ENCODE peak calls at places on chromosomes 16 and 17, in nine cellular contexts. K is A549, D is uterus, M is transverse colon, L is sigmoid colon, S is stomach, E is gastrocnemius medialis, U is prostate gland, P is body of pancreas. T is an unnamed sample.

GRCh38 chr16:63890072-63890471 is 1231.8 kb downstream of the CDH11 start:
- DNase-seq in K (no peak), D (no peak), M (no peak), L (no peak), S (no peak), E (no peak), U (peak), P (peak), T (peak)

GRCh38 chr16:75139498-75139897 is 8.8 kb upstream of the ZFP1 start:
- DNase-seq in K (no peak), D (no peak), M (no peak), L (no peak), S (no peak), E (no peak), U (no peak), P (no peak), T (no peak)

GRCh38 chr17:1590031-1590746 is 27.6 kb upstream of the PITPNA start:
- DNase-seq in K (peak), D (peak), M (peak), L (no peak), S (peak), E (peak), U (no peak), P (peak), T (peak)

GRCh38 chr17:62030264-62030663 is 34.8 kb downstream of the MED13 start:
- DNase-seq in K (no peak), D (no peak), M (no peak), L (no peak), S (no peak), E (no peak), U (no peak), P (no peak), T (no peak)

GRCh38 chr16:86566601-86566965 is at the start of gene FOXC2:
- DNase-seq in K (peak), D (peak), M (peak), L (peak), S (peak), E (peak), U (peak), P (peak), T (peak)

GRCh38 chr16:88686062-88686438 is 257 bp downstream of the SNAI3 start:
- DNase-seq in K (no peak), D (no peak), M (peak), L (no peak), S (peak), E (no peak), U (no peak), P (peak), T (no peak)

GRCh38 chr17:66416207-66416940 is 114.0 kb downstream of the PRKCA start:
- DNase-seq in K (no peak), D (no peak), M (no peak), L (no peak), S (no peak), E (no peak), U (no peak), P (peak), T (no peak)

GRCh38 chr16:68298907-68299515 is 11.7 kb downstream of the SLC7A6OS start:
- DNase-seq in K (no peak), D (peak), M (no peak), L (peak), S (peak), E (peak), U (peak), P (peak), T (peak)

GRCh38 chr17:69761767-69762321 is 313.2 kb upstream of the KCNJ16 start:
- DNase-seq in K (peak), D (no peak), M (no peak), L (no peak), S (no peak), E (peak), U (no peak), P (no peak), T (no peak)

GRCh38 chr17:82079001-82079677 is 13.5 kb upstream of the DUS1L start:
- DNase-seq in K (no peak), D (no peak), M (no peak), L (no peak), S (no peak), E (no peak), U (no peak), P (no peak), T (no peak)

GRCh38 chr16:19167710-19168172 is 299 bp upstream of the SYT17 start:
- DNase-seq in K (peak), D (peak), M (peak), L (no peak), S (peak), E (peak), U (peak), P (peak), T (peak)

GRCh38 chr17:71349908-71350600 is 770.8 kb upstream of the SOX9 start:
- DNase-seq in K (no peak), D (no peak), M (no peak), L (no peak), S (no peak), E (no peak), U (no peak), P (no peak), T (no peak)

GRCh38 chr16:49531425-49531824 is 157.8 kb downstream of the C16orf78 start:
- DNase-seq in K (no peak), D (no peak), M (no peak), L (no peak), S (no peak), E (no peak), U (no peak), P (no peak), T (no peak)

GRCh38 chr17:69733171-69734014 is 318.9 kb downstream of the MAP2K6 start:
- DNase-seq in K (peak), D (no peak), M (no peak), L (no peak), S (no peak), E (peak), U (peak), P (no peak), T (no peak)

GRCh38 chr16:89922884-89923639 is at the start of gene TUBB3:
- DNase-seq in K (peak), D (peak), M (peak), L (no peak), S (peak), E (no peak), U (peak), P (peak), T (peak)
- TF ChIP-seq POLR2A in K (peak), D (peak), M (no peak), L (no peak), S (no peak), E (peak), U (peak), P (no peak), T (peak)

GRCh38 chr16:2082983-2083364 is 35.2 kb downstream of the TSC2 start:
- DNase-seq in K (no peak), D (no peak), M (no peak), L (no peak), S (no peak), E (no peak), U (no peak), P (no peak), T (no peak)
- H3K4me3 ChIP-seq in K (no peak), D (no peak), M (no peak), L (no peak), S (no peak), E (no peak), U (no peak), P (no peak), T (no peak)

DNA sequence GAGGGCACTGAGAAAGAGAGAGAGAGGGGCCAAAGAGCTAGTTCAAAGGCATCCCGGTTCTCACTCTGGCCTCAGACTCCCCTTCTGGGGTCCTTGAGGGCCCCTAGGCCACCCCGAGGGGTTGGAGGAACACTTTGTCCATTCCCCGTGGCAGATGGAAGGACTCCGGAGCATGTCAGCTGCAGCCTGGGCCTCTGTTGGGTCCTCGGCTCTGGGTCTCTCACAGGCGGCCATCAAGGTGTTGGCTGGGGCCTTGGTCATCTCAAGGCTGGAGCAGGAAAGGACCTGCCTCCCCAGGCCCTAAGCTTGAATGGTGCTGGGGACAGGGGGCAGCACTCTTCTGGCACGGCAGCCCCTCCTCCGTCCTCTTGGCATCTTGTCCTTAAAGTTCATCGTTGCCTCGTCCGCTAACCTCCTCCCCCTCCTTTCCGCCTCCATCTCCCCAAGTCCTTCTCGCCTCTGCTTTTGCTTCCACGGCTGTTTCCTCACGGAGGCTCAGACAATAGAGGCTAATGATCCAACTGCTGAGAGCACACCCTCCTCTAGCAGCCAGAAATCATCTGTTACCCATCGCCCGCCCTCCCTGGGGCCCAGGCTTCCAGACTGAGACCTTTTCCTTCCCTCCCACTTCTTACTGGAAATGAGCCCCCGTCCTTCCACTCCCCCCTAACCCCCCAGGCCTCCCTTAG is 23.3 kb downstream of the CCR7 start:
- DNase-seq in K (no peak), D (no peak), M (no peak), L (no peak), S (no peak), E (no peak), U (no peak), P (peak), T (peak)
- TF ChIP-seq POLR2A in K (peak), D (peak), M (no peak), L (no peak), S (no peak), E (no peak), U (no peak), P (no peak), T (no peak)

GRCh38 chr17:29620779-29621500 is 1.8 kb downstream of the CORO6 start:
- DNase-seq in K (no peak), D (no peak), M (no peak), L (peak), S (no peak), E (peak), U (no peak), P (no peak), T (no peak)
- H3K4me3 ChIP-seq in K (no peak), D (no peak), M (no peak), L (no peak), S (no peak), E (peak), U (no peak), P (no peak), T (no peak)

DNA sequence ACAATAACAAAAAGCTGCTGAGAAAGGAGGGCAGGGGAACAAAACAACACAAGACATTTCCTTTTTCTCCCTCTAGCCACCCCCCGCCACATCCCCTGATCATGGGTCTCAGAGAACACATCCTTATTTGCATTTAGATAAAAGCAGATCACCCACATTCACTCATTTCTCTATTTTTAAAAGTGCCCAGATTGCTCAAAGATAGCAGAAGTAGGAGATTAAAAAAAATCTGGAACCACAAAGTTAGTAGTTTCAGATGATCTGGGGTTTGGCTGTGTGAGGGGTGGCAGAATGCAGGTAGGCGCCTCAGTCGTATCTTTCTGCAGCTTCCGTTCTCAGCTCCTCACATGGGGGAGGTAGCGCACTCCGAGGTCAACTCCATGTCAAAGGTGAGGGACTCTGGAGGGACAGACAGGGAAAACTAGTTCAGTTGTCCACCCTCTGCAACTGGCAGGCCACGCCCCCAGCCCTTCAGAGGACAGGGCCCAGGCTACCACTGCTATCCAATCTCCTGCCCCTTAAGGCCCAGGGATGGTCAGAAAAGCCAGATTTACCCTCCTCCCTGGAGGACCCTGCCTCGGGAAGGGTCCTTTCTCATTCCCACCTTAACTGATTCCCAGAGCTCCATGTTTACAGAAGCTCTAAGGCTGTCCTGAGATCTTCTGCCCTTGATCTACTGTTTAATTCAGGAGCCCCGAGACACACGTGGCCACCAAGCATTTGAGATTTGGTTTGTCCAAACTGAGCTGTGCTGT is 27.3 kb downstream of the STAT5A start:
- DNase-seq in K (no peak), D (no peak), M (peak), L (no peak), S (no peak), E (no peak), U (no peak), P (no peak), T (no peak)
- TF ChIP-seq POLR2A in K (no peak), D (no peak), M (no peak), L (no peak), S (no peak), E (no peak), U (no peak), P (no peak), T (no peak)

DNA sequence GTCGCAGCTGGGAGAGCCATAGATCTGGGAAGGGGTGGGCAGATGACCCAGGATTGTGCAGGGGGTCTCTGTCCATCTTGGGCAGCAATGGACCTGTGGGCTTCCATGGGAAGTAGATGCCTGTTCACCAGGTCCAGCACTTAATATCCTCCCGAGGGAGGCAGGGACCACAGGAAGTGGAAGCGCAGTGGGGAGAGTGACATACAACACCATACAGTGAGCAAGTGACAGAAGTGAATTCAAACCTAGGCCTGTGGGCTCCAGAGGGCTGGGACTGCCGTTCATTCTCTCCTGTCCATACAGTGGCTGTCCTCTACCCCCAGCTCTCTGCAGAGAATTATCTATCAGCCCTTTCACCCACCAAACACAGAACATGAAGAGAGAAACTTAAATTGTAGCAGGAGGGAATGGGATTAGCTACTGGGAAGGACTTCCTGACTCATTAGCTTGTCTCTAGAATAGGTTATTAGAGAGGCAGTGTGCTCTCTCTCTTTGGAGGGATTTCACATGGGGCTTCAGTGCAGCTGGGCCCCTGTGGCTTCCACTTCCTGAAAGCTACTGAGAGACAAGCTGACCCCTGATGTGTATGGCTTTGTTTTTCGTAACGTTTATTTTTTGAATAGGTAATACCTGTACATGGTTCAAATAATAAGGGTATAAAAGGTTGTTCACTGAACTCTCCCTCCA is 13.1 kb upstream of the SEZ6 start:
- DNase-seq in K (no peak), D (no peak), M (no peak), L (no peak), S (no peak), E (no peak), U (no peak), P (no peak), T (no peak)
- H3K4me3 ChIP-seq in K (no peak), D (no peak), M (no peak), L (no peak), S (no peak), E (no peak), U (no peak), P (no peak), T (no peak)

DNA sequence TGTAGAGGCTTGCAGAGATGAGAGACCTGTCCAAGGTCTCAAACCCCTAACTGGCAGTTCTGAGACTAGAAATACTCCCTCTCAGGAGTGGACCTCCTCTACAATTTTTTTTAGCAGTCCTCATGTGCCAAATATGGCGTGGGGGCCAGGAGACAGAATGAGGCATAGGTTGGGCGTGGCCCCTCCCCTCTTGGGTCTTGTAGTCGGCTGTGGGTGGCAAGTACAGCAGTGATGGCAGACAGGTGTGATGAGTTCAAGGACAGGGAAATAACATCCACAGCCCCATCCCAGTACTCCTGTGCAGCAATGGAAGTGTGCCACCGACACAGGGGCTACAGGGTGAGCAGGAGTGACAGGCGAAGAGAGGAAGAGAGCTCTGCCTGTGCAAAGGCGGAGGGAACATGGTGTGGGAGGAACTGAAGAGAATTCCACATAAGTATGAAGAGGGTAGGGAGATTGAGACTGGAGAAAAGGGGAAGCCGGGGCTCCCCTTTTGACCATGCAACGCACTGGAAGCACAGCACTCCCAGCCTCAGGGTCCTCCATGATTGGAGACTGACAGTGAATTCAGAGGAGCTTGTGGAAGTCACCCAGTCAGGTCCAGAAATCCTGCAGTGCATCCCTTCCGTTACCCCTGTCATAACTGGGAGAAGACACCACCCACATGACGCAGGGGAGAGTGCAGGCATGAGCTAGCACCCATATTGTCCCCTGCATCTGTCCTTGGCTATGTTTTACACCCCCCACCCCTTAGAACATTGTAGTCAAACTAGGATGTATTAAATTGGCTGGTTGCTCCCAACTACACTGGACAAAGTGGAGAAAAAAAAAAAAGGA is 14.8 kb upstream of the CETP start:
- DNase-seq in K (no peak), D (no peak), M (peak), L (peak), S (no peak), E (no peak), U (no peak), P (peak), T (no peak)
- TF ChIP-seq POLR2A in K (no peak), D (no peak), M (peak), L (no peak), S (no peak), E (no peak), U (no peak), P (peak), T (no peak)

T was measured in heart left ventricle.